ENCODE peak calls at places on chromosomes 5 and 9, in five cellular contexts. H, W, Q, P and O are unnamed samples.

GRCh38 chr9:81182421-81182820 is 506.9 kb downstream of the TLE1 start:
- DNase-seq in H (no peak), W (no peak), Q (no peak), P (peak), O (no peak)

GRCh38 chr9:133342083-133342406 is 5.9 kb downstream of the MED22 start:
- DNase-seq in H (no peak), Q (no peak), W (no peak), P (no peak), O (no peak)

GRCh38 chr9:135695036-135695435 is 4.2 kb downstream of the SOHLH1 start:
- DNase-seq in Q (no peak), P (no peak), H (no peak), W (no peak), O (no peak)

GRCh38 chr5:176537608-176538504 is 654 bp upstream of the RNF44 start:
- DNase-seq in Q (peak), H (peak), P (peak), W (peak), O (peak)

GRCh38 chr9:31067418-31067817 is 1317.0 kb upstream of the ACO1 start:
- DNase-seq in P (no peak), W (no peak), Q (no peak), H (no peak), O (no peak)

GRCh38 chr9:4155224-4156026 is 144.4 kb downstream of the GLIS3 start:
- DNase-seq in Q (no peak), P (no peak), H (no peak), W (no peak), O (no peak)

GRCh38 chr5:103275851-103276250 is 17.3 kb downstream of the MACIR start:
- DNase-seq in P (no peak), H (no peak), Q (no peak), W (no peak), O (no peak)

GRCh38 chr5:125597338-125597737 is 825.9 kb upstream of the GRAMD2B start:
- DNase-seq in W (no peak), Q (no peak), P (peak), H (no peak), O (no peak)

GRCh38 chr9:33633621-33634020 is 109.6 kb downstream of the ANKRD18B start:
- DNase-seq in P (no peak), Q (no peak), W (no peak), H (no peak), O (no peak)

GRCh38 chr9:124040935-124041816 is 29.6 kb downstream of the LHX2 start:
- DNase-seq in Q (peak), P (no peak), H (peak), W (peak), O (peak)

GRCh38 chr5:56426658-56427057 is 193.5 kb upstream of the ANKRD55 start:
- DNase-seq in H (no peak), P (no peak), Q (no peak), W (no peak), O (no peak)

GRCh38 chr5:72624641-72625236 is 117.5 kb upstream of the ZNF366 start:
- DNase-seq in H (no peak), P (peak), Q (no peak), W (no peak), O (no peak)

GRCh38 chr5:1481999-1482381 is 36.8 kb upstream of the SLC6A3 start:
- DNase-seq in Q (no peak), H (no peak), W (no peak), P (no peak), O (no peak)

GRCh38 chr9:135886147-135886981 is 21.0 kb downstream of the CAMSAP1 start:
- DNase-seq in W (no peak), H (no peak), P (no peak), Q (no peak), O (no peak)

GRCh38 chr5:153496835-153497234 is 6.4 kb downstream of the GRIA1 start:
- DNase-seq in H (peak), Q (no peak), P (peak), W (no peak), O (no peak)
- TF ChIP-seq CTCF in H (peak), Q (peak), P (peak), W (peak), O (peak)

DNA sequence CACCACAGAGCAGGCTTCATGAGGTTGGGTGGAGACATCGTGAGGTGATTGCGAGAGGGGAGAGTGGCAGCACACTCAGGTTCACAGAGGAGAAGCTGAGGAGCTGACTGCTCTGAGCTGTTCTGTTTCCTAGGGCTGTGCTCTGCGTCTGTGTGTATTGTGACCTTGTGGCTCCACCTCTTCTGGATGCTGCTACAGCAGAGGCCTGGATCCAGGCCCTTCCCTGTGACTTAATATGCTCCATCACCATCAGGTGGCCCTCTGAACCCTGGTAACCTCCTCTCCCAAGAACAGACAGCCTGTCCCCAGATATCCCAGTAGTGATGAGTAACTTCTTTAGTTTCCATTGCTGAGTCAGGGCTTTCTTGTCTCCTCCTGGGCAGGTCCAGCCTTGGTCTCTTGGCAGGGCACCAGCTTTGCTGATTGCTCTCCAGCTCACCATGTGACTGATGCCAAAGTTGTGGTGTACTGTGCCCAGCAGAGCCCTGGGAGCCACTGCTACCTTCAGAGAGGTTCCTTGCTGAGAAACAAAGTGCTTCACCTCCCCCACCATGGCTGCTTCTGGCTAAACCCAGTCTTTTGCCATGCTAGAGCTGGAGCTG is 212.8 kb upstream of the CHD1 start:
- DNase-seq in P (no peak), H (no peak), W (no peak), Q (no peak), O (no peak)
- TF ChIP-seq CTCF in P (no peak), H (no peak), W (no peak), Q (no peak), O (no peak)

GRCh38 chr5:77394064-77394716 is 97.9 kb downstream of the WDR41 start:
- DNase-seq in P (no peak), W (no peak), Q (no peak), H (no peak), O (no peak)
- TF ChIP-seq CTCF in P (no peak), W (no peak), Q (no peak), H (no peak), O (no peak)

GRCh38 chr5:61229416-61229815 is 67.1 kb upstream of the SMIM15 start:
- DNase-seq in W (no peak), Q (peak), H (peak), P (no peak), O (no peak)

GRCh38 chr5:61228691-61229280 is 66.5 kb upstream of the SMIM15 start:
- DNase-seq in P (peak), H (peak), Q (peak), W (no peak), O (no peak)

GRCh38 chr5:61230492-61230891 is 68.2 kb upstream of the SMIM15 start:
- DNase-seq in H (no peak), P (no peak), Q (no peak), W (no peak), O (no peak)

GRCh38 chr5:61231813-61232212 is 69.5 kb upstream of the SMIM15 start:
- DNase-seq in W (no peak), P (no peak), H (no peak), Q (no peak), O (no peak)

GRCh38 chr5:61228229-61228628 is 66.0 kb upstream of the SMIM15 start:
- DNase-seq in P (no peak), H (no peak), Q (no peak), W (no peak), O (no peak)
- TF ChIP-seq CTCF in P (no peak), H (no peak), Q (no peak), W (no peak), O (no peak)